ENCODE peak calls at places on chromosomes 1 and 21, in seven cellular contexts. B, Y, C, Z, M, J and K are unnamed samples.
A peak's percentile ranks its signal among the peaks of the same experiment; 100 is the strongest.

GRCh38 chr1:220391426-220391825 is 119.2 kb upstream of the RAB3GAP2 start:
- DNase-seq in B (no peak), Y (no peak), C (no peak), Z (no peak), M (no peak), J (no peak), K (no peak)

GRCh38 chr1:160911441-160911840 is 26.5 kb upstream of the ITLN1 start:
- DNase-seq in B (no peak), Y (no peak), C (no peak), Z (no peak), M (no peak), J (peak; percentile 5), K (no peak)

GRCh38 chr1:214332950-214333798 is 52.2 kb downstream of the SMYD2 start:
- DNase-seq in B (peak; percentile 76), Y (peak; percentile 14), C (no peak), Z (peak; percentile 62), M (no peak), J (no peak), K (peak; percentile 83)

GRCh38 chr1:115329965-115330364 is 8.1 kb downstream of the NGF start:
- DNase-seq in B (no peak), Y (no peak), C (no peak), Z (no peak), M (no peak), J (no peak), K (no peak)

GRCh38 chr1:17696417-17697301 is 58.5 kb upstream of the ACTL8 start:
- DNase-seq in B (no peak), Y (peak; percentile 24), C (no peak), Z (no peak), M (peak; percentile 4), J (peak; percentile 18), K (no peak)

GRCh38 chr1:155184835-155185782 is 11.5 kb downstream of the TRIM46 start:
- DNase-seq in B (no peak), Y (no peak), C (no peak), Z (peak; percentile 87), M (no peak), J (no peak), K (peak; percentile 93)

GRCh38 chr21:40490408-40490807 is 356.6 kb downstream of the DSCAM start:
- DNase-seq in B (no peak), Y (no peak), C (no peak), Z (no peak), M (no peak), J (no peak), K (no peak)

GRCh38 chr21:39349211-39350093 is 564 bp upstream of the HMGN1 start:
- DNase-seq in B (peak; percentile 95), Y (peak; percentile 50), C (peak; percentile 96), Z (peak; percentile 97), M (peak; percentile 92), J (peak; percentile 64), K (peak; percentile 99)

GRCh38 chr1:215539803-215540575 is 27.1 kb upstream of the KCTD3 start:
- DNase-seq in B (no peak), Y (no peak), C (no peak), Z (no peak), M (peak; percentile 88), J (no peak), K (no peak)

GRCh38 chr1:36657826-36658225 is 175.1 kb upstream of the CSF3R start:
- DNase-seq in B (no peak), Y (no peak), C (no peak), Z (no peak), M (no peak), J (no peak), K (no peak)

GRCh38 chr1:206925116-206925736 is 3.5 kb upstream of the FCMR start:
- DNase-seq in B (no peak), Y (no peak), C (peak; percentile 28), Z (peak; percentile 81), M (no peak), J (no peak), K (peak; percentile 59)

GRCh38 chr21:43703068-43703880 is 15.7 kb upstream of the PDXK start:
- DNase-seq in B (peak; percentile 83), Y (no peak), C (no peak), Z (no peak), M (no peak), J (no peak), K (no peak)

GRCh38 chr1:166839600-166840308 is 479 bp downstream of the POGK start:
- DNase-seq in B (peak; percentile 75), Y (no peak), C (peak; percentile 48), Z (peak; percentile 63), M (no peak), J (no peak), K (peak; percentile 75)

GRCh38 chr1:11749996-11750395 is 12.0 kb upstream of the C1orf167 start:
- DNase-seq in B (no peak), Y (no peak), C (no peak), Z (no peak), M (no peak), J (no peak), K (no peak)

GRCh38 chr1:218339267-218339831 is 5.8 kb upstream of the TGFB2 start:
- DNase-seq in B (no peak), Y (no peak), C (no peak), Z (no peak), M (no peak), J (no peak), K (peak; percentile 66)

GRCh38 chr1:33163621-33164071 is 18.2 kb downstream of the TRIM62 start:
- DNase-seq in B (no peak), Y (no peak), C (no peak), Z (no peak), M (no peak), J (no peak), K (no peak)

GRCh38 chr1:230901711-230902110 is 33.4 kb upstream of the C1orf198 start:
- DNase-seq in B (no peak), Y (no peak), C (no peak), Z (no peak), M (no peak), J (no peak), K (no peak)

GRCh38 chr1:29504266-29504665 is 267.9 kb downstream of the PTPRU start:
- DNase-seq in B (peak; percentile 57), Y (no peak), C (no peak), Z (no peak), M (no peak), J (no peak), K (no peak)

GRCh38 chr1:55827350-55827749 is 612.2 kb upstream of the USP24 start:
- DNase-seq in B (no peak), Y (peak; percentile 95), C (no peak), Z (no peak), M (no peak), J (no peak), K (no peak)

GRCh38 chr1:22886211-22886610 is 86.5 kb downstream of the LACTBL1 start:
- DNase-seq in B (no peak), Y (peak; percentile 64), C (no peak), Z (no peak), M (no peak), J (no peak), K (no peak)

GRCh38 chr21:42539342-42539741 is 25.7 kb downstream of the SLC37A1 start:
- DNase-seq in B (no peak), Y (no peak), C (no peak), Z (no peak), M (no peak), J (no peak), K (no peak)

GRCh38 chr1:112393634-112393976 is 2.4 kb upstream of the CTTNBP2NL start:
- DNase-seq in B (peak; percentile 79), Y (no peak), C (no peak), Z (no peak), M (no peak), J (no peak), K (no peak)

GRCh38 chr1:38117444-38117887 is 70.9 kb upstream of the POU3F1 start:
- DNase-seq in B (no peak), Y (no peak), C (no peak), Z (no peak), M (peak; percentile 99), J (no peak), K (no peak)

GRCh38 chr1:225691861-225692516 is 39.1 kb upstream of the ENAH start:
- DNase-seq in B (peak; percentile 50), Y (no peak), C (no peak), Z (no peak), M (no peak), J (no peak), K (no peak)

GRCh38 chr1:153362187-153362586 is 4.5 kb downstream of the S100A9 start:
- DNase-seq in B (peak; percentile 22), Y (no peak), C (no peak), Z (no peak), M (no peak), J (no peak), K (no peak)

GRCh38 chr1:167401260-167401873 is 117.0 kb downstream of the CD247 start:
- DNase-seq in B (no peak), Y (no peak), C (peak; percentile 30), Z (peak; percentile 46), M (no peak), J (peak; percentile 16), K (peak; percentile 83)

GRCh38 chr1:58047265-58047858 is 499.2 kb downstream of the OMA1 start:
- DNase-seq in B (no peak), Y (no peak), C (no peak), Z (peak; percentile 54), M (no peak), J (no peak), K (peak; percentile 82)

GRCh38 chr1:103942029-103942428 is 192.3 kb downstream of the AMY1C start:
- DNase-seq in B (no peak), Y (no peak), C (no peak), Z (no peak), M (no peak), J (no peak), K (no peak)

GRCh38 chr1:59718064-59718988 is 96.4 kb upstream of the HOOK1 start:
- DNase-seq in B (no peak), Y (no peak), C (no peak), Z (no peak), M (no peak), J (no peak), K (peak; percentile 61)

GRCh38 chr1:74822851-74823443 is 90.0 kb downstream of the TYW3 start:
- DNase-seq in B (no peak), Y (no peak), C (no peak), Z (no peak), M (no peak), J (no peak), K (no peak)

GRCh38 chr1:206556748-206557635 is 49.7 kb downstream of the RASSF5 start:
- DNase-seq in B (peak; percentile 89), Y (no peak), C (peak; percentile 75), Z (peak; percentile 80), M (no peak), J (no peak), K (peak; percentile 94)

GRCh38 chr1:4044967-4045366 is 144.9 kb upstream of the C1orf174 start:
- DNase-seq in B (peak; percentile 42), Y (no peak), C (no peak), Z (no peak), M (no peak), J (no peak), K (peak; percentile 84)

GRCh38 chr1:228453614-228454013 is 33.6 kb upstream of the RNF187 start:
- DNase-seq in B (no peak), Y (no peak), C (no peak), Z (no peak), M (no peak), J (no peak), K (no peak)

GRCh38 chr1:20486457-20487235 is 636 bp upstream of the CAMK2N1 start:
- DNase-seq in B (peak; percentile 75), Y (no peak), C (no peak), Z (no peak), M (peak; percentile 43), J (no peak), K (no peak)